ENCODE peak calls at places on chromosome 13, in four cellular contexts. C, L, R and Y are unnamed samples.

GRCh38 chr13:71875823-71876222 is 8.8 kb upstream of the DACH1 start:
- DNase-seq in C (no peak), L (no peak), R (no peak), Y (no peak)

GRCh38 chr13:34943675-34944634 is 1.9 kb downstream of the NBEA start:
- DNase-seq in C (no peak), L (no peak), R (no peak), Y (no peak)

GRCh38 chr13:38301236-38301635 is 48.4 kb upstream of the UFM1 start:
- DNase-seq in C (no peak), L (no peak), R (no peak), Y (no peak)

GRCh38 chr13:28185256-28185655 is 46.9 kb downstream of the PAN3 start:
- DNase-seq in C (no peak), L (no peak), R (no peak), Y (no peak)

GRCh38 chr13:25906211-25906661 is 145.6 kb downstream of the SHISA2 start:
- DNase-seq in C (no peak), L (no peak), R (no peak), Y (no peak)

GRCh38 chr13:99366075-99366987 is 59.1 kb upstream of the GPR183 start:
- DNase-seq in C (no peak), L (no peak), R (no peak), Y (no peak)

GRCh38 chr13:44786724-44787123 is 202.5 kb downstream of the NUFIP1 start:
- DNase-seq in C (no peak), L (no peak), R (no peak), Y (no peak)

GRCh38 chr13:77810430-77810829 is 108.2 kb downstream of the EDNRB start:
- DNase-seq in C (no peak), L (no peak), R (no peak), Y (peak; percentile 6)

GRCh38 chr13:44380404-44381165 is 7.0 kb downstream of the SERP2 start:
- DNase-seq in C (no peak), L (no peak), R (no peak), Y (no peak)

GRCh38 chr13:56755181-56755580 is 385.5 kb upstream of the PRR20A start:
- DNase-seq in C (no peak), L (no peak), R (no peak), Y (no peak)

GRCh38 chr13:79128158-79128557 is 277.9 kb downstream of the RBM26 start:
- DNase-seq in C (no peak), L (no peak), R (no peak), Y (no peak)

GRCh38 chr13:114043421-114044053 is 69.7 kb upstream of the C13orf46 start:
- DNase-seq in C (peak; percentile 65), L (no peak), R (peak; percentile 49), Y (peak; percentile 77)